ENCODE peak calls at places on chromosomes 1 and 21, in five cellular contexts. One of them, this sample, is unnamed. For H3K4me1, the result is how much of the 10 kb centered on the place peaks cover.

GRCh38 chr1:5847013-5847654 is 145.1 kb downstream of the NPHP4 start:
- DNase-seq in astrocyte: peak
- DNase-seq in body of pancreas: no peak
- DNase-seq in foreskin keratinocyte: no peak
- DNase-seq in CD4-positive, alpha-beta memory T cell: no peak
- DNase-seq in this sample: no peak

GRCh38 chr1:92443893-92444292 is 42.8 kb downstream of the GFI1 start:
- DNase-seq in foreskin keratinocyte: no peak
- DNase-seq in astrocyte: no peak
- DNase-seq in body of pancreas: no peak
- DNase-seq in CD4-positive, alpha-beta memory T cell: no peak
- DNase-seq in this sample: no peak

GRCh38 chr1:81144240-81144639 is 656.5 kb upstream of the ADGRL2 start:
- DNase-seq in CD4-positive, alpha-beta memory T cell: no peak
- DNase-seq in body of pancreas: no peak
- DNase-seq in foreskin keratinocyte: no peak
- DNase-seq in astrocyte: no peak
- DNase-seq in this sample: no peak

GRCh38 chr1:5975133-5975880 is 16.9 kb downstream of the NPHP4 start:
- DNase-seq in foreskin keratinocyte: no peak
- DNase-seq in astrocyte: peak
- DNase-seq in CD4-positive, alpha-beta memory T cell: peak
- DNase-seq in body of pancreas: peak
- DNase-seq in this sample: peak

GRCh38 chr1:175714350-175714749 is 29.0 kb downstream of the TNR start:
- DNase-seq in CD4-positive, alpha-beta memory T cell: no peak
- DNase-seq in astrocyte: no peak
- DNase-seq in body of pancreas: no peak
- DNase-seq in foreskin keratinocyte: no peak
- DNase-seq in this sample: no peak

GRCh38 chr1:186620526-186620925 is 59.7 kb downstream of the PTGS2 start:
- DNase-seq in body of pancreas: no peak
- DNase-seq in CD4-positive, alpha-beta memory T cell: no peak
- DNase-seq in astrocyte: no peak
- DNase-seq in foreskin keratinocyte: no peak
- DNase-seq in this sample: no peak

GRCh38 chr21:46294647-46295176 is 8.6 kb downstream of the YBEY start:
- DNase-seq in foreskin keratinocyte: no peak
- DNase-seq in CD4-positive, alpha-beta memory T cell: no peak
- DNase-seq in body of pancreas: no peak
- DNase-seq in astrocyte: peak
- DNase-seq in this sample: peak

GRCh38 chr1:116916002-116916401 is 6.3 kb downstream of the PTGFRN start:
- DNase-seq in foreskin keratinocyte: no peak
- DNase-seq in astrocyte: no peak
- DNase-seq in CD4-positive, alpha-beta memory T cell: no peak
- DNase-seq in body of pancreas: no peak
- DNase-seq in this sample: no peak

GRCh38 chr1:197321821-197322220 is 53.8 kb downstream of the CRB1 start:
- DNase-seq in foreskin keratinocyte: no peak
- DNase-seq in CD4-positive, alpha-beta memory T cell: no peak
- DNase-seq in body of pancreas: no peak
- DNase-seq in astrocyte: peak
- DNase-seq in this sample: no peak

GRCh38 chr21:46048926-46049889 is 48.7 kb upstream of the COL6A2 start:
- DNase-seq in body of pancreas: peak
- DNase-seq in foreskin keratinocyte: peak
- DNase-seq in astrocyte: peak
- DNase-seq in CD4-positive, alpha-beta memory T cell: no peak
- DNase-seq in this sample: peak

GRCh38 chr1:100943533-100943932 is 47.6 kb downstream of the SLC30A7 start:
- DNase-seq in body of pancreas: no peak
- DNase-seq in foreskin keratinocyte: no peak
- DNase-seq in CD4-positive, alpha-beta memory T cell: no peak
- DNase-seq in astrocyte: no peak
- DNase-seq in this sample: no peak

GRCh38 chr1:179314928-179315327 is 21.3 kb downstream of the SOAT1 start:
- DNase-seq in body of pancreas: no peak
- DNase-seq in astrocyte: no peak
- DNase-seq in CD4-positive, alpha-beta memory T cell: no peak
- DNase-seq in foreskin keratinocyte: no peak
- DNase-seq in this sample: no peak

GRCh38 chr1:108113496-108113895 is 86.6 kb downstream of the SLC25A24 start:
- DNase-seq in astrocyte: no peak
- DNase-seq in body of pancreas: no peak
- DNase-seq in foreskin keratinocyte: no peak
- DNase-seq in CD4-positive, alpha-beta memory T cell: no peak
- DNase-seq in this sample: no peak

GRCh38 chr1:218823291-218823900 is 350.3 kb upstream of the LYPLAL1 start:
- DNase-seq in foreskin keratinocyte: peak
- DNase-seq in CD4-positive, alpha-beta memory T cell: no peak
- DNase-seq in astrocyte: peak
- DNase-seq in body of pancreas: no peak
- DNase-seq in this sample: no peak

GRCh38 chr21:25881524-25882376 is 147.0 kb downstream of the GABPA start:
- DNase-seq in foreskin keratinocyte: no peak
- DNase-seq in astrocyte: peak
- DNase-seq in body of pancreas: peak
- DNase-seq in CD4-positive, alpha-beta memory T cell: peak
- DNase-seq in this sample: no peak

GRCh38 chr1:76961181-76961580 is 93.9 kb downstream of the ST6GALNAC5 start:
- DNase-seq in body of pancreas: no peak
- DNase-seq in foreskin keratinocyte: peak
- DNase-seq in astrocyte: peak
- DNase-seq in CD4-positive, alpha-beta memory T cell: no peak
- DNase-seq in this sample: no peak
- H3K27ac ChIP-seq in body of pancreas: no peak
- H3K27ac ChIP-seq in foreskin keratinocyte: no peak
- H3K27ac ChIP-seq in astrocyte: no peak
- H3K27ac ChIP-seq in CD4-positive, alpha-beta memory T cell: no peak
- H3K27ac ChIP-seq in this sample: no peak

DNA sequence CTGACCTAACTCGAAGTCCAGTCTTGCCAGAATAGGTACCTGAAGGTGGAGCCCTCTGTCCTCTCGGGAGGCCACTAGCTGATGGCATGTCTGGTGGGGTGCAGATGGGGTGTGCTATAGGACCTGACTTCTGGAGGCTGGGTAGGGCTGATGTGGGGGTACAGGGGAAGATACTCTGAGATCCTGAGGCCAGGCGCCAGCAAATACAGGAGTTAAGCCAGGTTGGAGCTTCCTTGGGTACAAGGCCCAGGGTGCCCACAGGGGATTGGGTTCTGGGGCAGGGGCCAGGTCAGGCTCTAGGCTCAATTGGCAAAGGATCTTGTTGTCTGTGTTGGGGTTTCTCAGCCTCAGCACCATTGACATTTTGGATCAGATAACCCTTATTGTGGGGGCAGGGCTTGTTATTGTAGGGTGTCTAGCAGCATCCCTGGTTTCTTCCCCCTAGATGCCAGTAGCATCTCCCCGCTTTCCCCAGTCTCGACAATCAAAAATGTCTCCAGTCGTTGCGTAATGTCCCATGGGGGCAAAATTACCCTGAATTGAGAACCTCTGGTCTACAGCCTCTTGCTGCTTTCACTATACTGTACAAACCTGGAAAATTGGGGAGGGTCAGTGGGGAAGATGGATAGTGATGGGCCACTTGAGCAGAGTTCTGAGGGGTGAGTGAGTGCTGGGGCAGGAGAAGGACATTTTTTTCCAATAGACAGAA is 9.2 kb downstream of the PTPRF start:
- DNase-seq in CD4-positive, alpha-beta memory T cell: no peak
- DNase-seq in astrocyte: no peak
- DNase-seq in foreskin keratinocyte: no peak
- DNase-seq in body of pancreas: no peak
- DNase-seq in this sample: no peak
- H3K4me1 ChIP-seq in CD4-positive, alpha-beta memory T cell: under half
- H3K4me1 ChIP-seq in astrocyte: under half
- H3K4me1 ChIP-seq in foreskin keratinocyte: under half
- H3K4me1 ChIP-seq in body of pancreas: half or more
- H3K4me1 ChIP-seq in this sample: under half

DNA sequence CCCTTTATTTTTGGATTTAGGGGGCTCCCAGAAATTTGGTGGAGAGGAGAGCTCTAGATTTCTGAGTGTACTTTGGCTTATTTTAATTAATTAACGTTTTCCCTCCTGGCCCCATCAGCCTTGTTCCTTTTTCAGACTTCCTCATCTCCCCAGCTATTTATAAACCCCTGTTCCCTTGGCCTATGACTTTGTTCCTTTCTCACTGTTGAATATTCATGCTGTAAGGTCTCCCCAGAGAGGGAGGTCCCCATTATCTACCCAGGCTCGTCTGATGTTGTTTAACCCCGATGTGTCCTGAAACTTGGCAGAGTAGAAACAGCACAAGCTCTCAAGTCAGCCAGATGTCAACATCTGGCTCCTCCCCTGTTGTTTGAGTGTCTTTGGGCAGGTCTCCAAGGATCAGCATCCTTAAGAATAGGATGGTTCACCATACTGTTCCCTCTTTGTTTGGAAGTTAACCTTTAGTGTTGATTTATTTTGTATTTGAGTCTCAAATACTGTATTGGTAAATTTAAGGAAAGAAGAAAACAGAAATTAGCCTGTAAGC is 153.5 kb downstream of the HIVEP3 start:
- DNase-seq in foreskin keratinocyte: no peak
- DNase-seq in CD4-positive, alpha-beta memory T cell: no peak
- DNase-seq in body of pancreas: no peak
- DNase-seq in astrocyte: no peak
- DNase-seq in this sample: no peak
- H3K27ac ChIP-seq in foreskin keratinocyte: no peak
- H3K27ac ChIP-seq in CD4-positive, alpha-beta memory T cell: no peak
- H3K27ac ChIP-seq in body of pancreas: no peak
- H3K27ac ChIP-seq in astrocyte: no peak
- H3K27ac ChIP-seq in this sample: no peak

DNA sequence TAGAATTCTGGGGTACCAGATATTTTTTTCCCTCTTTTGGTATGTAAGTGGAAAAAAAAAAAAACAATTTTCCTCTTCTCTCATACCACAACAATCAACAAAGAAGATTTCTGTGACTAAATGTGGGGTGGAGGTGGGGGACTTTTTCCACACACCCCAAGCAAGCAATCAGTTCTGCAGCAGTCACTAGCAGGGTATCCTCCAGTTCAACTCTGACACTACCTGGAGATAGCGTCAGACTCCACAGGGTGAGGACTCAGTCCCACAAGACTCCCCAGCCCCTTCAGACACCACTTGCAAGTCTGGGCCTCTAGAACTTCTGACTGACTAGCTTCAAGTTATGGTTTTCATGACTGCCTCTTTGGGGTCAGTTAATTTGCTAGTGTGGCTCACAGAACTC is 6.2 kb downstream of the DHX9 start:
- DNase-seq in foreskin keratinocyte: no peak
- DNase-seq in CD4-positive, alpha-beta memory T cell: no peak
- DNase-seq in astrocyte: no peak
- DNase-seq in body of pancreas: no peak
- DNase-seq in this sample: no peak
- H3K4me1 ChIP-seq in foreskin keratinocyte: under half
- H3K4me1 ChIP-seq in CD4-positive, alpha-beta memory T cell: half or more
- H3K4me1 ChIP-seq in astrocyte: under half
- H3K4me1 ChIP-seq in body of pancreas: under half
- H3K4me1 ChIP-seq in this sample: under half

GRCh38 chr1:8138673-8139072 is 112.6 kb upstream of the ERRFI1 start:
- DNase-seq in foreskin keratinocyte: no peak
- DNase-seq in CD4-positive, alpha-beta memory T cell: no peak
- DNase-seq in astrocyte: no peak
- DNase-seq in body of pancreas: no peak
- DNase-seq in this sample: no peak
- H3K27ac ChIP-seq in foreskin keratinocyte: no peak
- H3K27ac ChIP-seq in CD4-positive, alpha-beta memory T cell: no peak
- H3K27ac ChIP-seq in astrocyte: no peak
- H3K27ac ChIP-seq in body of pancreas: no peak
- H3K27ac ChIP-seq in this sample: peak

GRCh38 chr1:20192871-20193411 is 6.6 kb upstream of the PLA2G2C start:
- DNase-seq in CD4-positive, alpha-beta memory T cell: no peak
- DNase-seq in foreskin keratinocyte: no peak
- DNase-seq in body of pancreas: no peak
- DNase-seq in astrocyte: no peak
- DNase-seq in this sample: no peak
- H3K4me1 ChIP-seq in CD4-positive, alpha-beta memory T cell: under half
- H3K4me1 ChIP-seq in foreskin keratinocyte: under half
- H3K4me1 ChIP-seq in body of pancreas: under half
- H3K4me1 ChIP-seq in astrocyte: under half
- H3K4me1 ChIP-seq in this sample: under half

DNA sequence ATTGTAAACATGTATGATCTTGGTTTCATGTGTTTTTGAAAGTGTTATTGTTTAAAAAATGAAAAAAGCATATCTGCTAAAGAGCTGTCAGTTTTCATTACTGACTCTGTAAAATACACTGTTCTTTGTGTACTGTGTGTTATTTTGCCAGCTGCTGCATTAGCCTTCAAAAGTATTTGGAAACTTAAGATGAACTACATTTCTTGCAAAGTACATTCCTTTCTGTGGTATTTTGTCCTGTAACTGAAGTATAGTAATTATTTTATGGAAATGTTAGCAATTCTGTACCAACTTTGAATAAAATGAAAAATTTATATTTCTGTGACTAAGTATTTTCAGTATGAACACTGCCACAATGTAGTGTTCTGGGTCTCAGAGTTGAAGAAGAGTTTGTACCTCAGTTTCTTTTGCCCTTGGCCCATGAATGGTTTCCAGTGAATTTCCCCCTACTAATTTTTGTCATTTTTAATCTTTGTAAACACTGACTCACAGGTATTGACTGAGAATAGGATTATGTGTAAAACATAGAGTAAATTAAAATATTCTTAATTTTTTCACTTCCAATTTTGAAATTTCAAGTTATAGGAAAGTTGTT is 32.7 kb downstream of the MRPS6 start:
- DNase-seq in CD4-positive, alpha-beta memory T cell: no peak
- DNase-seq in body of pancreas: no peak
- DNase-seq in astrocyte: no peak
- DNase-seq in foreskin keratinocyte: no peak
- DNase-seq in this sample: no peak
- H3K27ac ChIP-seq in CD4-positive, alpha-beta memory T cell: no peak
- H3K27ac ChIP-seq in body of pancreas: no peak
- H3K27ac ChIP-seq in astrocyte: no peak
- H3K27ac ChIP-seq in foreskin keratinocyte: no peak
- H3K27ac ChIP-seq in this sample: no peak